ENCODE peak calls at places on chromosomes 2 and 18, in nine cellular contexts. One of them, this sample, is unnamed.

GRCh38 chr2:240714747-240715725 is 23.4 kb downstream of the AQP12A start:
- DNase-seq in activated naive CD4-positive, alpha-beta T cell treated with anti-CD3 and anti-CD28 coated beads, Interleukin-2, amount 10 ng/mL, durations not matched to agents 7 days and 5 days: no peak
- DNase-seq in NCI-H1092 treated with DMSO at 0.1 percent for 48 hours: no peak
- DNase-seq in choroid plexus epithelial cell: no peak
- DNase-seq in NCI-H446 treated with DMSO at 0.1 percent for 48 hours: no peak
- DNase-seq in breast epithelium: no peak
- DNase-seq in NCI-H460: no peak
- DNase-seq in activated T-cell treated with anti-CD3 and anti-CD28 coated beads for 48 hours: no peak
- DNase-seq in adrenal gland: no peak
- DNase-seq in this sample: no peak

GRCh38 chr2:23925702-23926288 is 1.1 kb downstream of the ATAD2B start:
- DNase-seq in activated naive CD4-positive, alpha-beta T cell treated with anti-CD3 and anti-CD28 coated beads, Interleukin-2, amount 10 ng/mL, durations not matched to agents 7 days and 5 days: peak
- DNase-seq in NCI-H1092 treated with DMSO at 0.1 percent for 48 hours: peak
- DNase-seq in choroid plexus epithelial cell: peak
- DNase-seq in NCI-H446 treated with DMSO at 0.1 percent for 48 hours: peak
- DNase-seq in breast epithelium: peak
- DNase-seq in NCI-H460: peak
- DNase-seq in activated T-cell treated with anti-CD3 and anti-CD28 coated beads for 48 hours: peak
- DNase-seq in adrenal gland: peak
- DNase-seq in this sample: no peak

GRCh38 chr2:105754011-105754410 is 9.3 kb downstream of the NCK2 start:
- DNase-seq in activated naive CD4-positive, alpha-beta T cell treated with anti-CD3 and anti-CD28 coated beads, Interleukin-2, amount 10 ng/mL, durations not matched to agents 7 days and 5 days: peak
- DNase-seq in NCI-H1092 treated with DMSO at 0.1 percent for 48 hours: no peak
- DNase-seq in choroid plexus epithelial cell: no peak
- DNase-seq in NCI-H446 treated with DMSO at 0.1 percent for 48 hours: no peak
- DNase-seq in breast epithelium: no peak
- DNase-seq in NCI-H460: no peak
- DNase-seq in activated T-cell treated with anti-CD3 and anti-CD28 coated beads for 48 hours: no peak
- DNase-seq in adrenal gland: no peak
- DNase-seq in this sample: no peak

GRCh38 chr2:172113617-172114016 is 10.9 kb upstream of the DLX2 start:
- DNase-seq in activated naive CD4-positive, alpha-beta T cell treated with anti-CD3 and anti-CD28 coated beads, Interleukin-2, amount 10 ng/mL, durations not matched to agents 7 days and 5 days: no peak
- DNase-seq in NCI-H1092 treated with DMSO at 0.1 percent for 48 hours: no peak
- DNase-seq in choroid plexus epithelial cell: peak
- DNase-seq in NCI-H446 treated with DMSO at 0.1 percent for 48 hours: peak
- DNase-seq in breast epithelium: no peak
- DNase-seq in NCI-H460: peak
- DNase-seq in activated T-cell treated with anti-CD3 and anti-CD28 coated beads for 48 hours: no peak
- DNase-seq in adrenal gland: no peak
- DNase-seq in this sample: no peak

GRCh38 chr18:45993441-45993840 is 26.3 kb upstream of the EPG5 start:
- DNase-seq in activated naive CD4-positive, alpha-beta T cell treated with anti-CD3 and anti-CD28 coated beads, Interleukin-2, amount 10 ng/mL, durations not matched to agents 7 days and 5 days: no peak
- DNase-seq in NCI-H1092 treated with DMSO at 0.1 percent for 48 hours: no peak
- DNase-seq in choroid plexus epithelial cell: peak
- DNase-seq in NCI-H446 treated with DMSO at 0.1 percent for 48 hours: no peak
- DNase-seq in breast epithelium: no peak
- DNase-seq in NCI-H460: peak
- DNase-seq in activated T-cell treated with anti-CD3 and anti-CD28 coated beads for 48 hours: no peak
- DNase-seq in adrenal gland: no peak
- DNase-seq in this sample: no peak

GRCh38 chr2:241638063-241638660 is 669 bp downstream of the ATG4B start:
- DNase-seq in activated naive CD4-positive, alpha-beta T cell treated with anti-CD3 and anti-CD28 coated beads, Interleukin-2, amount 10 ng/mL, durations not matched to agents 7 days and 5 days: no peak
- DNase-seq in NCI-H1092 treated with DMSO at 0.1 percent for 48 hours: no peak
- DNase-seq in choroid plexus epithelial cell: peak
- DNase-seq in NCI-H446 treated with DMSO at 0.1 percent for 48 hours: no peak
- DNase-seq in breast epithelium: no peak
- DNase-seq in NCI-H460: no peak
- DNase-seq in activated T-cell treated with anti-CD3 and anti-CD28 coated beads for 48 hours: no peak
- DNase-seq in adrenal gland: no peak
- DNase-seq in this sample: no peak

GRCh38 chr2:136801628-136802027 is 36.3 kb downstream of the THSD7B start:
- DNase-seq in activated naive CD4-positive, alpha-beta T cell treated with anti-CD3 and anti-CD28 coated beads, Interleukin-2, amount 10 ng/mL, durations not matched to agents 7 days and 5 days: no peak
- DNase-seq in NCI-H1092 treated with DMSO at 0.1 percent for 48 hours: no peak
- DNase-seq in choroid plexus epithelial cell: no peak
- DNase-seq in NCI-H446 treated with DMSO at 0.1 percent for 48 hours: no peak
- DNase-seq in breast epithelium: no peak
- DNase-seq in NCI-H460: no peak
- DNase-seq in activated T-cell treated with anti-CD3 and anti-CD28 coated beads for 48 hours: no peak
- DNase-seq in adrenal gland: no peak
- DNase-seq in this sample: no peak

GRCh38 chr2:196677404-196677803 is 37.9 kb downstream of the CCDC150 start:
- DNase-seq in activated naive CD4-positive, alpha-beta T cell treated with anti-CD3 and anti-CD28 coated beads, Interleukin-2, amount 10 ng/mL, durations not matched to agents 7 days and 5 days: no peak
- DNase-seq in NCI-H1092 treated with DMSO at 0.1 percent for 48 hours: no peak
- DNase-seq in choroid plexus epithelial cell: peak
- DNase-seq in NCI-H446 treated with DMSO at 0.1 percent for 48 hours: peak
- DNase-seq in breast epithelium: no peak
- DNase-seq in NCI-H460: no peak
- DNase-seq in activated T-cell treated with anti-CD3 and anti-CD28 coated beads for 48 hours: no peak
- DNase-seq in adrenal gland: no peak
- DNase-seq in this sample: no peak

GRCh38 chr2:60297296-60298010 is 256.0 kb downstream of the BCL11A start:
- DNase-seq in activated naive CD4-positive, alpha-beta T cell treated with anti-CD3 and anti-CD28 coated beads, Interleukin-2, amount 10 ng/mL, durations not matched to agents 7 days and 5 days: no peak
- DNase-seq in NCI-H1092 treated with DMSO at 0.1 percent for 48 hours: no peak
- DNase-seq in choroid plexus epithelial cell: no peak
- DNase-seq in NCI-H446 treated with DMSO at 0.1 percent for 48 hours: no peak
- DNase-seq in breast epithelium: no peak
- DNase-seq in NCI-H460: no peak
- DNase-seq in activated T-cell treated with anti-CD3 and anti-CD28 coated beads for 48 hours: no peak
- DNase-seq in adrenal gland: no peak
- DNase-seq in this sample: no peak

GRCh38 chr2:192236136-192236535 is 41.4 kb upstream of the TMEFF2 start:
- DNase-seq in activated naive CD4-positive, alpha-beta T cell treated with anti-CD3 and anti-CD28 coated beads, Interleukin-2, amount 10 ng/mL, durations not matched to agents 7 days and 5 days: no peak
- DNase-seq in NCI-H1092 treated with DMSO at 0.1 percent for 48 hours: no peak
- DNase-seq in choroid plexus epithelial cell: peak
- DNase-seq in NCI-H446 treated with DMSO at 0.1 percent for 48 hours: no peak
- DNase-seq in breast epithelium: no peak
- DNase-seq in NCI-H460: no peak
- DNase-seq in activated T-cell treated with anti-CD3 and anti-CD28 coated beads for 48 hours: no peak
- DNase-seq in adrenal gland: no peak
- DNase-seq in this sample: no peak

GRCh38 chr2:178284613-178285286 is 90.4 kb downstream of the OSBPL6 start:
- DNase-seq in activated naive CD4-positive, alpha-beta T cell treated with anti-CD3 and anti-CD28 coated beads, Interleukin-2, amount 10 ng/mL, durations not matched to agents 7 days and 5 days: no peak
- DNase-seq in NCI-H1092 treated with DMSO at 0.1 percent for 48 hours: no peak
- DNase-seq in choroid plexus epithelial cell: no peak
- DNase-seq in NCI-H446 treated with DMSO at 0.1 percent for 48 hours: no peak
- DNase-seq in breast epithelium: no peak
- DNase-seq in NCI-H460: no peak
- DNase-seq in activated T-cell treated with anti-CD3 and anti-CD28 coated beads for 48 hours: no peak
- DNase-seq in adrenal gland: no peak
- DNase-seq in this sample: no peak

GRCh38 chr18:49690307-49690706 is 123.0 kb downstream of the ACAA2 start:
- DNase-seq in activated naive CD4-positive, alpha-beta T cell treated with anti-CD3 and anti-CD28 coated beads, Interleukin-2, amount 10 ng/mL, durations not matched to agents 7 days and 5 days: no peak
- DNase-seq in NCI-H1092 treated with DMSO at 0.1 percent for 48 hours: no peak
- DNase-seq in choroid plexus epithelial cell: peak
- DNase-seq in NCI-H446 treated with DMSO at 0.1 percent for 48 hours: no peak
- DNase-seq in breast epithelium: no peak
- DNase-seq in NCI-H460: peak
- DNase-seq in activated T-cell treated with anti-CD3 and anti-CD28 coated beads for 48 hours: no peak
- DNase-seq in adrenal gland: no peak
- DNase-seq in this sample: no peak

GRCh38 chr2:7530001-7530400 is 612.8 kb downstream of the RNF144A start:
- DNase-seq in activated naive CD4-positive, alpha-beta T cell treated with anti-CD3 and anti-CD28 coated beads, Interleukin-2, amount 10 ng/mL, durations not matched to agents 7 days and 5 days: no peak
- DNase-seq in NCI-H1092 treated with DMSO at 0.1 percent for 48 hours: no peak
- DNase-seq in choroid plexus epithelial cell: peak
- DNase-seq in NCI-H446 treated with DMSO at 0.1 percent for 48 hours: no peak
- DNase-seq in breast epithelium: no peak
- DNase-seq in NCI-H460: peak
- DNase-seq in activated T-cell treated with anti-CD3 and anti-CD28 coated beads for 48 hours: no peak
- DNase-seq in adrenal gland: no peak
- DNase-seq in this sample: no peak

GRCh38 chr2:119827866-119828507 is 68.3 kb downstream of the PTPN4 start:
- DNase-seq in activated naive CD4-positive, alpha-beta T cell treated with anti-CD3 and anti-CD28 coated beads, Interleukin-2, amount 10 ng/mL, durations not matched to agents 7 days and 5 days: no peak
- DNase-seq in NCI-H1092 treated with DMSO at 0.1 percent for 48 hours: no peak
- DNase-seq in choroid plexus epithelial cell: peak
- DNase-seq in NCI-H446 treated with DMSO at 0.1 percent for 48 hours: peak
- DNase-seq in breast epithelium: no peak
- DNase-seq in NCI-H460: no peak
- DNase-seq in activated T-cell treated with anti-CD3 and anti-CD28 coated beads for 48 hours: no peak
- DNase-seq in adrenal gland: no peak
- DNase-seq in this sample: no peak

GRCh38 chr2:48529676-48530032 is 300 bp upstream of the STON1 start:
- DNase-seq in activated naive CD4-positive, alpha-beta T cell treated with anti-CD3 and anti-CD28 coated beads, Interleukin-2, amount 10 ng/mL, durations not matched to agents 7 days and 5 days: no peak
- DNase-seq in NCI-H1092 treated with DMSO at 0.1 percent for 48 hours: no peak
- DNase-seq in choroid plexus epithelial cell: no peak
- DNase-seq in NCI-H446 treated with DMSO at 0.1 percent for 48 hours: no peak
- DNase-seq in breast epithelium: no peak
- DNase-seq in NCI-H460: no peak
- DNase-seq in activated T-cell treated with anti-CD3 and anti-CD28 coated beads for 48 hours: no peak
- DNase-seq in adrenal gland: no peak
- DNase-seq in this sample: no peak

GRCh38 chr2:234678721-234679120 is 181.8 kb upstream of the ARL4C start:
- DNase-seq in activated naive CD4-positive, alpha-beta T cell treated with anti-CD3 and anti-CD28 coated beads, Interleukin-2, amount 10 ng/mL, durations not matched to agents 7 days and 5 days: no peak
- DNase-seq in NCI-H1092 treated with DMSO at 0.1 percent for 48 hours: no peak
- DNase-seq in choroid plexus epithelial cell: peak
- DNase-seq in NCI-H446 treated with DMSO at 0.1 percent for 48 hours: no peak
- DNase-seq in breast epithelium: no peak
- DNase-seq in NCI-H460: no peak
- DNase-seq in activated T-cell treated with anti-CD3 and anti-CD28 coated beads for 48 hours: no peak
- DNase-seq in adrenal gland: no peak
- DNase-seq in this sample: no peak

GRCh38 chr2:7394195-7394594 is 477.0 kb downstream of the RNF144A start:
- DNase-seq in activated naive CD4-positive, alpha-beta T cell treated with anti-CD3 and anti-CD28 coated beads, Interleukin-2, amount 10 ng/mL, durations not matched to agents 7 days and 5 days: no peak
- DNase-seq in NCI-H1092 treated with DMSO at 0.1 percent for 48 hours: no peak
- DNase-seq in choroid plexus epithelial cell: no peak
- DNase-seq in NCI-H446 treated with DMSO at 0.1 percent for 48 hours: no peak
- DNase-seq in breast epithelium: no peak
- DNase-seq in NCI-H460: no peak
- DNase-seq in activated T-cell treated with anti-CD3 and anti-CD28 coated beads for 48 hours: no peak
- DNase-seq in adrenal gland: no peak
- DNase-seq in this sample: no peak

GRCh38 chr2:184113691-184114403 is 484.5 kb upstream of the ZNF804A start:
- DNase-seq in activated naive CD4-positive, alpha-beta T cell treated with anti-CD3 and anti-CD28 coated beads, Interleukin-2, amount 10 ng/mL, durations not matched to agents 7 days and 5 days: no peak
- DNase-seq in NCI-H1092 treated with DMSO at 0.1 percent for 48 hours: no peak
- DNase-seq in choroid plexus epithelial cell: no peak
- DNase-seq in NCI-H446 treated with DMSO at 0.1 percent for 48 hours: no peak
- DNase-seq in breast epithelium: no peak
- DNase-seq in NCI-H460: no peak
- DNase-seq in activated T-cell treated with anti-CD3 and anti-CD28 coated beads for 48 hours: no peak
- DNase-seq in adrenal gland: no peak
- DNase-seq in this sample: no peak

GRCh38 chr2:172639823-172640222 is 83.9 kb downstream of the PDK1 start:
- DNase-seq in activated naive CD4-positive, alpha-beta T cell treated with anti-CD3 and anti-CD28 coated beads, Interleukin-2, amount 10 ng/mL, durations not matched to agents 7 days and 5 days: no peak
- DNase-seq in NCI-H1092 treated with DMSO at 0.1 percent for 48 hours: no peak
- DNase-seq in choroid plexus epithelial cell: peak
- DNase-seq in NCI-H446 treated with DMSO at 0.1 percent for 48 hours: no peak
- DNase-seq in breast epithelium: no peak
- DNase-seq in NCI-H460: peak
- DNase-seq in activated T-cell treated with anti-CD3 and anti-CD28 coated beads for 48 hours: no peak
- DNase-seq in adrenal gland: no peak
- DNase-seq in this sample: no peak

GRCh38 chr18:53780666-53781065 is 443.8 kb downstream of the MBD2 start:
- DNase-seq in activated naive CD4-positive, alpha-beta T cell treated with anti-CD3 and anti-CD28 coated beads, Interleukin-2, amount 10 ng/mL, durations not matched to agents 7 days and 5 days: no peak
- DNase-seq in NCI-H1092 treated with DMSO at 0.1 percent for 48 hours: no peak
- DNase-seq in choroid plexus epithelial cell: no peak
- DNase-seq in NCI-H446 treated with DMSO at 0.1 percent for 48 hours: no peak
- DNase-seq in breast epithelium: no peak
- DNase-seq in NCI-H460: no peak
- DNase-seq in activated T-cell treated with anti-CD3 and anti-CD28 coated beads for 48 hours: no peak
- DNase-seq in adrenal gland: no peak
- DNase-seq in this sample: no peak

GRCh38 chr2:50492452-50492851 is 539.5 kb downstream of the NRXN1 start:
- DNase-seq in activated naive CD4-positive, alpha-beta T cell treated with anti-CD3 and anti-CD28 coated beads, Interleukin-2, amount 10 ng/mL, durations not matched to agents 7 days and 5 days: peak
- DNase-seq in NCI-H1092 treated with DMSO at 0.1 percent for 48 hours: peak
- DNase-seq in choroid plexus epithelial cell: peak
- DNase-seq in NCI-H446 treated with DMSO at 0.1 percent for 48 hours: peak
- DNase-seq in breast epithelium: no peak
- DNase-seq in NCI-H460: peak
- DNase-seq in activated T-cell treated with anti-CD3 and anti-CD28 coated beads for 48 hours: no peak
- DNase-seq in adrenal gland: peak
- DNase-seq in this sample: peak

GRCh38 chr2:28523873-28524272 is 28.0 kb downstream of the PLB1 start:
- DNase-seq in activated naive CD4-positive, alpha-beta T cell treated with anti-CD3 and anti-CD28 coated beads, Interleukin-2, amount 10 ng/mL, durations not matched to agents 7 days and 5 days: no peak
- DNase-seq in NCI-H1092 treated with DMSO at 0.1 percent for 48 hours: no peak
- DNase-seq in choroid plexus epithelial cell: no peak
- DNase-seq in NCI-H446 treated with DMSO at 0.1 percent for 48 hours: no peak
- DNase-seq in breast epithelium: peak
- DNase-seq in NCI-H460: no peak
- DNase-seq in activated T-cell treated with anti-CD3 and anti-CD28 coated beads for 48 hours: no peak
- DNase-seq in adrenal gland: no peak
- DNase-seq in this sample: no peak

GRCh38 chr2:188024811-188025210 is 266.9 kb upstream of the GULP1 start:
- DNase-seq in activated naive CD4-positive, alpha-beta T cell treated with anti-CD3 and anti-CD28 coated beads, Interleukin-2, amount 10 ng/mL, durations not matched to agents 7 days and 5 days: no peak
- DNase-seq in NCI-H1092 treated with DMSO at 0.1 percent for 48 hours: no peak
- DNase-seq in choroid plexus epithelial cell: peak
- DNase-seq in NCI-H446 treated with DMSO at 0.1 percent for 48 hours: no peak
- DNase-seq in breast epithelium: no peak
- DNase-seq in NCI-H460: no peak
- DNase-seq in activated T-cell treated with anti-CD3 and anti-CD28 coated beads for 48 hours: no peak
- DNase-seq in adrenal gland: no peak
- DNase-seq in this sample: no peak

This sample was measured in NCI-H1930.